ENCODE peak calls at places on chromosome X, in seven cellular contexts. L, Y, D, R, A, O and P are unnamed samples. For H3K4me1, the result is how much of the 10 kb centered on the place peaks cover.

GRCh38 chrX:97310373-97310772 is 426.7 kb downstream of the RPA4 start:
- DNase-seq in O (peak), D (peak), Y (no peak), R (peak), L (no peak), A (no peak), P (peak)

GRCh38 chrX:31423575-31424284 is 351.9 kb upstream of the FTHL17 start:
- DNase-seq in Y (peak), D (peak), R (peak), A (peak), L (peak), O (peak), P (peak)

GRCh38 chrX:132858018-132858417 is 100.4 kb downstream of the HS6ST2 start:
- DNase-seq in R (no peak), A (no peak), L (peak), D (no peak), Y (no peak), O (no peak), P (no peak)

GRCh38 chrX:109886122-109886761 is 116.7 kb upstream of the TMEM164 start:
- DNase-seq in A (peak), Y (peak), R (peak), D (peak), L (peak), O (peak), P (peak)

GRCh38 chrX:8668797-8669196 is 63.1 kb downstream of the ANOS1 start:
- DNase-seq in A (no peak), L (no peak), O (no peak), D (no peak), R (peak), Y (no peak), P (no peak)

GRCh38 chrX:101203782-101204351 is 15.7 kb upstream of the DRP2 start:
- DNase-seq in Y (no peak), O (no peak), D (no peak), L (no peak), R (no peak), A (no peak), P (peak)

GRCh38 chrX:117996918-117997480 is 119.6 kb downstream of the KLHL13 start:
- DNase-seq in Y (peak), O (peak), R (no peak), L (no peak), A (no peak), D (no peak), P (peak)

GRCh38 chrX:67700607-67701006 is 156.8 kb downstream of the AR start:
- DNase-seq in A (no peak), O (no peak), R (no peak), D (no peak), Y (no peak), L (peak), P (no peak)

GRCh38 chrX:11446951-11447350 is 153.7 kb downstream of the AMELX start:
- DNase-seq in R (no peak), D (no peak), Y (no peak), O (no peak), A (no peak), L (no peak), P (no peak)

DNA sequence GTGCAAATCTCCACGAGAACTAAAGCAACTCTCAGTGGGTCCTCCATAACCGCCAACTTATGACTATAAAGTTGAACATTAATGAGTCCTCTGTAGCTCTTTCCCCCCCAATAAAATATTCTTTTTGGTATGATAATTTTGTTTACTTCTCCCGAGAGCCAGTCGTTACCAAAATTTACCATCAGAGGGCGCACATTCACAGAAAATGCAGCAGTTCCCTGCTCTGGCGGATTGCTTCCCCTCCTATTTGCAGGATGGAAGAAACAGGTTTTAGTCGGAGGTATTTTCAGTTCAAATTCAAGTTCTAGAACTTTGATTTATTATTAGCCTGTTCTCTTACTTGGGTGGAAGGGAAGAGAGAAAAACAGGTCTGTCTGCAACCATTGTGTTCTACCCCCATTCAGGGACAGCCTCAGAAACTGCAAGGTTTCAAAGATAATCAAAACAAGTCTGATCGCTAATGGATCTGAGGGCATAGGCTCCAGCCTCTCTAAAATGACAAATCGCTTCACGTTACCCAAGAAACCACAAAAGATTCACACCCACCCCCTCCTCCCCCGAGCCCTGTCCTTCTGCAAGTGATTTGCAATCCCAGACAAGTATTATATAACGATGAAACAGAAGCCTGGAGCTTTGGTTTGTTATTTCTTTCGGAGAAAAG is 263.7 kb upstream of the RPS6KA3 start:
- DNase-seq in D (peak), L (peak), R (peak), Y (peak), A (peak), O (peak), P (peak)
- H3K4me3 ChIP-seq in D (no peak), L (peak), R (no peak), Y (no peak), A (no peak), O (no peak), P (peak)

DNA sequence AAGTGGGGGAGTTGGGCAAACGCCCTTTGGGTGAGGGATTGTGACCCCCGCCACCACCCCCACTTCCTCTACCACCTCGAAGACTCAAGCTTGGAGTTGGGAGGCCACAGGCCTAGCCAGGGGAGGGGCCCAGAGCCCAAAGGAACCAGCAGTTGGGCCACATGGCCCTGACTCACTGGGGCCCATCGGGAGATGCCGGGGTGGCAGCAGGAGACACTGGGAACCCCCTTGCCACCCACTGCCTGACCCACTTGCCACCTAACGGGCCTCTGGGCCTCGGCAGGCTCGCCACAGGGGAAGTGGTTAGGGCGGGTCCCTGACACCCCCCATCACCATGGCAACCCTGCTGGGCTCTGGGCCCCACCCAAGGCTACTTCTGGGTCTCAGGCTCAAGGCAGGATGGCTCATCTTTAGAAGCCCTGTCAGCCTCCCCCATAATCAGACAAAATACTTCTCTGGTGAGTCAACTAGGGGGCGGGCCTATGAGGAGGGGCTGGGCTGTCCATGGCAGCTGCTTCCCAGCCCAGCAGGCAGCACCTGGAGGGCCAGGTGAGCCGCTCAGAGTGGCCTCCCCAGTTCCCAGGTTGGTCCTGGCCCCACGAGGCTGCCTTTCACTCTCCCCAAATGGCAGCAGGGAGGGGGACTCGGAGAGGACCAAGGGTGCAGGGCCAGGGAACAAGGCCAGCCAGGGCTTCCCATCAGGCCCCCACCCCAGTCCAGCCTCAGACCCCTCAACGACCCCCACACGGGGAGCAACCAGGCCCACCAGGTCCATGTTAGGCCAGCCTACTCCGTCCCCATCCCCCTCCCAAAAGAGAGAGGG is 5.6 kb downstream of the FLNA start:
- DNase-seq in L (peak), Y (peak), O (peak), R (peak), D (no peak), A (peak), P (peak)
- H3K9ac ChIP-seq in L (peak), Y (peak), O (peak), R (peak), D (peak), A (peak), P (peak)

DNA sequence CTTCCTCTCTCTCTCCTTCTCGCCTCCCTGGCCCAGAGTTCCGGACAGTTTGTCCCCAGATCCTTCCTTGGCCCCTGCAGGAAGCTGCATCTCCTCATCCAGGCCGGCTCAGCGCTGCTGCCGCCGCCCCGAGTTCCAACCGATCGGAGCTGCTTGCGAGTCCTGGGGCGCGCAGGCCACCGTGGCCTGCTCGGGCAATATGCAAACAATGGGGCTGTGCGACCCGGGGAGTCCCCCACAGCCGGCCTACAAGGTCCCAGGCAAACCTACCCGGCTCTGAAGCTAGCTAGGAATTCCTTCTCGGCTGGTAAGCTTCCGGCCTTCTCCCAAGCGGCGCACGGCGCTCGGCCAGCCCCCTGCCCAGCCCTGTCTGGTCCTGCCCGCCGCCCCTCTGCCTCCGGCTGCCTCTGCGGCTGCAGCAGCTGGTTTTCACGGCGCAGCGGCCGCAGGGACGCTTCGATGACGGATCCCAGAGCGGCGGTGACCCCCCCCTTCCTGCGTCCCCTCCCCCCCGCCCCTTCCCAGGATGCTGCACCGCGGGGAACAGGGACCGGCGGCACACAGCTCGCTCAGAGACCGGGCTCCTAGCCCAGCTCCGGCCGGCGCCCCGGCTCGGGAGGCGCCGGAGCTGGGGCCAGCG is 59.4 kb downstream of the TSC22D3 start:
- DNase-seq in R (peak), D (no peak), A (no peak), Y (no peak), O (peak), L (no peak), P (peak)
- H3K4me1 ChIP-seq in R (under half), D (under half), A (under half), Y (half or more), O (under half), L (under half), P (under half)

GRCh38 chrX:36983831-36984230 is 24.3 kb upstream of the FAM47C start:
- DNase-seq in D (no peak), O (no peak), A (no peak), R (peak), L (no peak), Y (no peak), P (no peak)

GRCh38 chrX:36986231-36986630 is 21.9 kb upstream of the FAM47C start:
- DNase-seq in Y (no peak), O (no peak), D (no peak), R (peak), L (no peak), A (no peak), P (peak)
- H3K4me3 ChIP-seq in Y (no peak), O (no peak), D (peak), R (no peak), L (peak), A (no peak), P (peak)

GRCh38 chrX:154802838-154803410 is 2.4 kb downstream of the MPP1 start:
- DNase-seq in O (no peak), Y (no peak), A (no peak), R (no peak), L (no peak), D (no peak), P (no peak)
- H3K9ac ChIP-seq in O (no peak), Y (no peak), A (peak), R (no peak), L (no peak), D (no peak), P (no peak)

DNA sequence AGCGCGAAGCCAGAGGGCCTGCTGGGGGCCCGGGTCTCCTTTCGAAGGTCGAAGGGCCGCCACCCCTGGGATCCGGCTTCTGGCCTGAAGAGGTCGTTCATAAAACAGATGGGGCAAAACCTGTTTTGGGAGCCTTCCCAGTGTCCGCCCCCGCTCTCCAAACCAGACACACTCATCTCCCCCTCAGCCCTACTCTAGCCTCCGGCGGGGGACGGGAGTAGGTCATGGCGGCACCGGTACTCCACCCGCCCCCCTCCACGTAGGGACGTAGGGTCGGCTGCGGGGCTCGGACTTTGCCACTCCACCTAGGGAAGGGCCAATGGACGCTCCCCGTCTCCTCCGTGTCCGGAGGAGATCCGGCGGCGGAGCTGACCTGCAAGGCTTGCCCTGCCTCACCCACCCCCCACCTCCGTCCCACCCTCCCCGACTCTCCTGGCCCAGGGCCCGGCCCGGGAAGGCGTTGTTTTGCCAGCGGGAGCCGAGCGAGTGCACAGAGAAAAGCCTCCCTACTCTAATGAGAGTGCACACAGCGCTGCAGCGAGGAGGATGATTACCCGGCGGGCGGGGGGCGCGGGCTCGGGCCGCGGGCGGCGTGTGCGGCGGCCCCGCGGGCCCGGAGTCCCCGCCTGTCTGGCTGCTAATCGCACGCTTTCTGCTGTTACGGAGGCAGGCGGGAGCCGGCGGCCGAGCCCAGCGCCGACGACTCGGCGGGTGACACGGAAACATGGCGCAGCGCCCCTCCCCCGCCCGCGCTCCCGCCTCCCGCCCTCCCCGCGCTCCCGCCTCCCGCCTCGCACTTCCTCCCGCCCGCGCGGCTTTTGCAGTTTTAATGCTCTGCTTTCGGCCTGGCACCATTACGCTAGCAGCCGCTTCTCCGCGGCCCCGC is 8.3 kb upstream of the BCOR start:
- DNase-seq in O (peak), A (peak), R (peak), D (no peak), Y (peak), L (peak), P (peak)
- H3K4me1 ChIP-seq in O (under half), A (half or more), R (under half), D (under half), Y (half or more), L (under half), P (under half)

DNA sequence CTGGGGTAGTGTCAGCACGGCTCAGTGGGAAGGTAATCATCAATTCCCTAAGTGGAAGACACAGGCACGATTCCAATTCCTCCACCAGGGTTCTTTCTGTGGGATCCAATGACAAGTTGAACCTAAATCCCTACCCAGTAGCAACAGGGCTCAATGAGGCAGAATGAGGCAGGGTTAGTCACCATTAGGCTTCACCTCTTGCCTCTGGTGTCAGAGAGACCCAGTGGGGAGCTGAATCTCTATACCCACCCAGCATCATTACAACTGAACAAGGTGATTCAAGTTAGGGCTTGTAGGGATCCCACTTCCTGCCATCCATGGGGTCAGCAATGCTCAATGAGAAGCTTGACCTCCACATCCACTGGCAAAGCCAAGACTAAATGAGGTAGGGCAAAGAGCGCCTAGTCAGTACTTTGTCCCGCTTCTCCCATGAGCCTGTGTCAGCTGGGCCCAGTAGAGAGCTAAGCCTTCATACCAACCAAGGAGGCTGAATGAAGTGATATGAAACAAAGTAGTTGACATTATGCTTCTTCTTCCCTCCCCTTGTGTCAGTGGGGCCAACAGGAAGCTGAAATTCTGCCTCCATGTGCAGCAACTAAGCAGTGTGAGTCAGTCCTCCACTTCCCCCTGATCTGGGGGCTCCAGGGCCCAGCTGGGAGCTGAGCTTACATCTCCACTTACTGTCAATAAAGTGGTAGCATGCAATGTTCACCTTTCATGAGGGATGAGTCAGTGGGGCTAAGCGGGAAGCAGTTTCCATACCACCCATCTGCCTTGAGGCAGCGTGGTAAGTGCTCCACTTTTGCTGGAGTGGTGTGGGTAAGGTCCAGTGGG is 36.4 kb upstream of the RBM41 start:
- DNase-seq in O (peak), A (peak), L (peak), R (peak), Y (no peak), D (no peak), P (no peak)
- H3K4me3 ChIP-seq in O (no peak), A (peak), L (no peak), R (peak), Y (peak), D (peak), P (no peak)

DNA sequence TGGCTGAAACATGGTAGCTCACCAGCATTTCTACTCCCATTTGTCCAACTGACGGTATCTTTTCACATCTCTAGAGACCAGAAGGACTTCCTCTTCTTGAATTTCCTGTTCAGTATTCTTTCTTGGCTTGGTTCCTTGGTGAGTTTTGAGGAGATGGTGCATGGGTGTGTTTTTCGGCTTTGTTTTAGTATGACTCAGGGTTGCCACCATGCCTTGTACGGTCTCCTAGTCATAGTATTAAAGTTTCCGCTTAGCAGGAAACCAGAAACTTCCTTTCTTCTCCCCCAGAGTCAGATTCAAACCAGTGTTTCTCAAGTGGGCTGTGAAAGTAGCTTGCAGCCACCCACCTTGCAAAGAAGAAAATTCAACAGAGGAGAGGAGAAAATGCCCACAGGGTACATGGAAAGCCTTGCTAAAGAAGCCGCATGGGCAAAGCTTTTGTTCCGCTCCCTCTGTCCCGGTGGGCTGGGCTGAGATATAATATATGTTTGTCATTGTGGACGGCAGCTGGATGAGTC is 5.7 kb downstream of the CD99 start:
- DNase-seq in R (no peak), Y (peak), A (no peak), L (peak), O (peak), D (no peak), P (peak)
- H3K9ac ChIP-seq in R (no peak), Y (no peak), A (no peak), L (peak), O (peak), D (no peak), P (no peak)

GRCh38 chrX:54171091-54171490 is 12.0 kb downstream of the FAM120C start:
- DNase-seq in A (no peak), O (no peak), D (no peak), L (no peak), Y (no peak), R (no peak), P (no peak)
- H3K4me1 ChIP-seq in A (under half), O (under half), D (under half), L (under half), Y (under half), R (under half), P (under half)